ENCODE peak calls at places on chromosomes 6 and 20, in six cellular contexts. A is tibial artery, R is lower lobe of right lung, O is left lung, I is adrenal gland, G is mucosa of descending colon. F is an unnamed sample.

GRCh38 chr6:114170958-114171387 is 171.8 kb downstream of the HS3ST5 start:
- DNase-seq in I (no peak), G (no peak), A (no peak), O (no peak), R (no peak), F (no peak)

GRCh38 chr6:167842457-167842856 is 15.7 kb downstream of the AFDN start:
- DNase-seq in O (no peak), R (no peak), A (no peak), I (no peak), G (no peak), F (no peak)

GRCh38 chr20:33415948-33416347 is 14.6 kb upstream of the CDK5RAP1 start:
- DNase-seq in I (no peak), G (peak; percentile 37), A (peak; percentile 79), O (no peak), R (no peak), F (no peak)

GRCh38 chr6:70274338-70274737 is 28.5 kb downstream of the COL9A1 start:
- DNase-seq in G (no peak), I (no peak), A (no peak), R (no peak), O (no peak), F (no peak)

GRCh38 chr6:129546702-129547101 is 163.3 kb downstream of the ARHGAP18 start:
- DNase-seq in G (no peak), A (no peak), I (no peak), R (no peak), O (no peak), F (no peak)

GRCh38 chr6:136550330-136551071 is at the start of gene MAP7:
- DNase-seq in G (peak; percentile 91), R (peak; percentile 92), A (peak; percentile 77), I (peak; percentile 83), O (peak; percentile 86), F (peak; percentile 29)

GRCh38 chr6:109454483-109455160 is 950 bp downstream of the MICAL1 start:
- DNase-seq in G (peak; percentile 63), A (peak; percentile 82), R (peak; percentile 76), I (no peak), O (peak; percentile 84), F (peak; percentile 50)

GRCh38 chr6:31076611-31077010 is 35.8 kb downstream of the C6orf15 start:
- DNase-seq in G (no peak), I (no peak), A (no peak), O (no peak), R (no peak), F (no peak)

GRCh38 chr6:2970753-2971419 is 481 bp downstream of the SERPINB6 start:
- DNase-seq in G (peak; percentile 74), O (peak; percentile 80), R (peak; percentile 91), A (peak; percentile 90), I (peak; percentile 83), F (peak; percentile 85)

GRCh38 chr6:34155471-34156300 is 9.8 kb upstream of the GRM4 start:
- DNase-seq in O (peak; percentile 24), R (no peak), G (no peak), A (peak; percentile 46), I (no peak), F (no peak)

GRCh38 chr20:61988665-61989064 is 77.0 kb downstream of the TAF4 start:
- DNase-seq in O (no peak), R (no peak), A (no peak), G (no peak), I (no peak), F (no peak)

GRCh38 chr20:33563788-33564187 is 73.9 kb downstream of the CBFA2T2 start:
- DNase-seq in R (no peak), I (no peak), A (no peak), O (no peak), G (no peak), F (no peak)

GRCh38 chr6:125196613-125197012 is 43.0 kb downstream of the TPD52L1 start:
- DNase-seq in I (no peak), A (no peak), O (no peak), R (no peak), G (no peak), F (no peak)

GRCh38 chr6:52554684-52555280 is 22.1 kb downstream of the TRAM2 start:
- DNase-seq in I (no peak), O (no peak), R (no peak), A (peak; percentile 39), G (no peak), F (no peak)

GRCh38 chr6:161836643-161837448 is 563.0 kb upstream of the AGPAT4 start:
- DNase-seq in A (no peak), R (no peak), I (no peak), O (no peak), G (peak; percentile 23), F (no peak)

GRCh38 chr6:82988904-82989303 is 76.7 kb downstream of the UBE3D start:
- DNase-seq in G (no peak), R (no peak), I (no peak), O (no peak), A (no peak), F (no peak)

GRCh38 chr6:99349620-99350141 is at the start of gene FAXC:
- DNase-seq in I (peak; percentile 43), O (peak; percentile 52), A (peak; percentile 67), R (peak; percentile 73), G (peak; percentile 46), F (peak; percentile 10)

GRCh38 chr6:111794716-111795452 is 78.4 kb downstream of the FYN start:
- DNase-seq in O (no peak), R (no peak), I (no peak), A (no peak), G (no peak), F (no peak)

GRCh38 chr6:46263709-46264091 is 92.9 kb upstream of the ENPP5 start:
- DNase-seq in G (no peak), I (no peak), R (no peak), O (no peak), A (no peak), F (no peak)

GRCh38 chr20:59082981-59083380 is 40.4 kb upstream of the PRELID3B start:
- DNase-seq in G (no peak), A (no peak), R (no peak), O (no peak), I (no peak), F (no peak)

GRCh38 chr6:135624402-135625297 is 127.1 kb upstream of the AHI1 start:
- DNase-seq in A (no peak), G (no peak), O (no peak), R (no peak), I (no peak), F (no peak)

GRCh38 chr6:139540276-139540675 is 165.8 kb upstream of the CITED2 start:
- DNase-seq in O (peak; percentile 48), R (no peak), A (no peak), I (no peak), G (no peak), F (no peak)

GRCh38 chr6:30363459-30363858 is 18.5 kb downstream of the RPP21 start:
- DNase-seq in R (no peak), I (no peak), O (no peak), G (no peak), A (no peak), F (no peak)

GRCh38 chr6:157966990-157967389 is 14.7 kb upstream of the SYNJ2 start:
- DNase-seq in A (no peak), O (no peak), I (no peak), G (peak; percentile 41), R (no peak), F (no peak)

GRCh38 chr6:145148392-145149175 is 586.7 kb downstream of the EPM2A start:
- DNase-seq in R (peak; percentile 56), G (no peak), A (no peak), O (peak; percentile 69), I (peak; percentile 67), F (peak; percentile 11)

GRCh38 chr20:63306673-63307537 is 13.9 kb downstream of the COL20A1 start:
- DNase-seq in A (no peak), O (no peak), I (no peak), G (no peak), R (no peak), F (no peak)

GRCh38 chr6:80214436-80215022 is 108.1 kb downstream of the BCKDHB start:
- DNase-seq in G (peak; percentile 25), A (no peak), O (no peak), R (no peak), I (peak; percentile 23), F (no peak)

GRCh38 chr6:148572676-148573335 is 174.0 kb upstream of the UST start:
- DNase-seq in R (no peak), A (no peak), G (no peak), O (no peak), I (no peak), F (no peak)
- H3K9me3 ChIP-seq in R (no peaks in the 10 kb centered on the region), A (no peaks in the 10 kb centered on the region), G (no peaks in the 10 kb centered on the region), O (no peaks in the 10 kb centered on the region), I (no peaks in the 10 kb centered on the region), F (no peaks in the 10 kb centered on the region)

DNA sequence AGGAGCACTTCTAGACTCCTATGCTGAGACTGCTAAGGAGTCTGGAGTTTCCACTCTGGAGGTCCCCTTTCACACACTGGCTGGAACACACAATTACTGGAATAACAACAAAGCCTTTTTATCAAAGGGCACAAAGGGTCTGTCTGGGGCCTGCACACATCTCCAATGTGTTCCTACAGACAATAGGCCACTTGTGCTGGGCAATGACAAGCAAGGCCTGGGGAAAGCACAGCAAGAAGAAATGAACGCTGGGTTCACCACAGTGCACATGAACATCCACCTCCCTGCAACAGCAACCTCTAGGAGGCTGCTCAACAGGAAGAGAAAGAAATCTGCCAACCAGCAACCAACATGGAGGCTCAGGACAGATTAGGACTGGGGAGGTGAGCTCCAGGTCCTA is 43.9 kb downstream of the TRPC4AP start:
- DNase-seq in I (no peak), G (no peak), A (no peak), R (no peak), O (no peak), F (no peak)
- H3K36me3 ChIP-seq in I (peaks cover 43% of the 10 kb centered on the region), G (no peaks in the 10 kb centered on the region), A (peaks cover 55% of the 10 kb centered on the region), R (peaks cover 69% of the 10 kb centered on the region), O (peaks cover 68% of the 10 kb centered on the region), F (peaks cover 5% of the 10 kb centered on the region)

DNA sequence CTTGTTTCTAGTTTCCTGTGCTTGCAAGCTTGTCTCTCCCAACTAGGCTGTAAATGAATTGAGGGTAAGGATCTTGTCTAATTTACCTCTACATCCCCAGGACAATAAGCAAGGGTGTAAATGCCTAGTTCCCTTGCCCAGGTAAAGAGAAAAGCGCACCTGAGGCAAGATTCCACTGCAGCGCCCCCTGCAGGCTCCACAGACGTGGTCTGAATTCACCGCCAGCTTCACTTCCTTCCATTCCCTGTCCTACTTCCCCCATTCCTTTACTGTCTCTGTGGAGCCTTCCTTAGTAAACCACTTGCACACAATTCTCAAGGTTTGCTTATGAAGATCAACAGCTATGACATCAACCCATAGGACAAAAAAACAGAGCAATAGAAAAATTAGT is 42.3 kb downstream of the ANKEF1 start:
- DNase-seq in A (no peak), I (no peak), O (no peak), R (no peak), G (peak; percentile 15), F (no peak)
- TF ChIP-seq CTCF in A (no peak), I (no peak), O (no peak), R (peak; percentile 43), G (no peak), F (peak; percentile 8)

GRCh38 chr6:115796829-115797228 is 263.9 kb downstream of the FRK start:
- DNase-seq in R (no peak), I (no peak), O (no peak), G (no peak), A (no peak), F (no peak)
- H3K9me3 ChIP-seq in R (no peaks in the 10 kb centered on the region), I (no peaks in the 10 kb centered on the region), O (no peaks in the 10 kb centered on the region), G (no peaks in the 10 kb centered on the region), A (no peaks in the 10 kb centered on the region), F (no peaks in the 10 kb centered on the region)

DNA sequence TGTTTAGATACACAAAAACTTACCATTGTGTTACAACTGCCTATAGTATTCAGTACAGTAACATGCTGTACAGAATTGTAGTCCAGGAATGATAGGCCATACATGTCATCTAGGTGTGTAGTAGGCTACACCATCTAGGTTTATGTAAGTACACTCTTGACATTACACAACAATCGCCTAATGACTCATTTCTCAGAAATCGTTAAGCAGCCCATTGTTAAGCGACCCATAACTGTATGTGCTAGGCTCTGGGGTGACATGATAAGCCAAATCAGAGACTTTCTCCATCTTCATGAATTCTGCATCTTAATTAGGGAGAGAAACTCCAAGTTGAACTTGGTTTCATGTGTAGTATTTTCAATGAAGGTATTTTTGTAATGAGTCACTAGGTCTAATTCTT is 17.2 kb downstream of the STK35 start:
- DNase-seq in O (no peak), A (no peak), R (no peak), I (no peak), G (no peak), F (no peak)
- H3K36me3 ChIP-seq in O (peaks cover 26% of the 10 kb centered on the region), A (peaks cover 32% of the 10 kb centered on the region), R (peaks cover 24% of the 10 kb centered on the region), I (peaks cover 17% of the 10 kb centered on the region), G (no peaks in the 10 kb centered on the region), F (no peaks in the 10 kb centered on the region)